ENCODE peak calls at places on chromosome 17, in six cellular contexts. One of them, this sample, is unnamed.

GRCh38 chr17:77254961-77255741 is 114.4 kb downstream of the SEC14L1 start:
- DNase-seq in right lobe of liver: no peak
- DNase-seq in A549: peak; percentile 87
- DNase-seq in gastrocnemius medialis: no peak
- DNase-seq in lower leg skin: no peak
- DNase-seq in Peyer's patch: no peak
- DNase-seq in this sample: no peak

GRCh38 chr17:60193482-60193881 is 43.7 kb downstream of the CA4 start:
- DNase-seq in gastrocnemius medialis: no peak
- DNase-seq in A549: no peak
- DNase-seq in Peyer's patch: no peak
- DNase-seq in lower leg skin: no peak
- DNase-seq in right lobe of liver: no peak
- DNase-seq in this sample: no peak

GRCh38 chr17:74274703-74275340 is 788 bp downstream of the DNAI2 start:
- DNase-seq in right lobe of liver: no peak
- DNase-seq in Peyer's patch: no peak
- DNase-seq in A549: no peak
- DNase-seq in lower leg skin: no peak
- DNase-seq in gastrocnemius medialis: no peak
- DNase-seq in this sample: no peak

GRCh38 chr17:78131172-78132085 is 858 bp downstream of the TMC8 start:
- DNase-seq in Peyer's patch: peak; percentile 44
- DNase-seq in gastrocnemius medialis: no peak
- DNase-seq in lower leg skin: peak; percentile 85
- DNase-seq in A549: no peak
- DNase-seq in right lobe of liver: no peak
- DNase-seq in this sample: peak; percentile 74

GRCh38 chr17:7260151-7260550 is 2.1 kb downstream of the CLDN7 start:
- DNase-seq in lower leg skin: no peak
- DNase-seq in gastrocnemius medialis: no peak
- DNase-seq in right lobe of liver: no peak
- DNase-seq in A549: no peak
- DNase-seq in Peyer's patch: no peak
- DNase-seq in this sample: no peak

GRCh38 chr17:36835036-36835435 is 102.2 kb upstream of the LHX1 start:
- DNase-seq in right lobe of liver: no peak
- DNase-seq in gastrocnemius medialis: no peak
- DNase-seq in Peyer's patch: no peak
- DNase-seq in lower leg skin: no peak
- DNase-seq in A549: no peak
- DNase-seq in this sample: no peak

GRCh38 chr17:46822388-46822921 is 4.0 kb upstream of the WNT3 start:
- DNase-seq in lower leg skin: no peak
- DNase-seq in A549: no peak
- DNase-seq in gastrocnemius medialis: no peak
- DNase-seq in Peyer's patch: no peak
- DNase-seq in right lobe of liver: peak; percentile 43
- DNase-seq in this sample: peak; percentile 65

GRCh38 chr17:19538095-19539039 is 4.7 kb downstream of the SLC47A1 start:
- DNase-seq in Peyer's patch: no peak
- DNase-seq in lower leg skin: no peak
- DNase-seq in right lobe of liver: peak; percentile 81
- DNase-seq in A549: no peak
- DNase-seq in gastrocnemius medialis: peak; percentile 97
- DNase-seq in this sample: no peak

GRCh38 chr17:74227271-74227670 is 13.9 kb downstream of the TTYH2 start:
- DNase-seq in right lobe of liver: no peak
- DNase-seq in Peyer's patch: no peak
- DNase-seq in gastrocnemius medialis: no peak
- DNase-seq in lower leg skin: no peak
- DNase-seq in A549: no peak
- DNase-seq in this sample: no peak

GRCh38 chr17:32158870-32159585 is 16.7 kb downstream of the RHOT1 start:
- DNase-seq in gastrocnemius medialis: no peak
- DNase-seq in A549: no peak
- DNase-seq in Peyer's patch: no peak
- DNase-seq in lower leg skin: no peak
- DNase-seq in right lobe of liver: no peak
- DNase-seq in this sample: no peak

GRCh38 chr17:15951368-15952047 is 6.6 kb downstream of the ADORA2B start:
- DNase-seq in gastrocnemius medialis: no peak
- DNase-seq in Peyer's patch: no peak
- DNase-seq in right lobe of liver: no peak
- DNase-seq in A549: no peak
- DNase-seq in lower leg skin: no peak
- DNase-seq in this sample: no peak

GRCh38 chr17:39775075-39775474 is 37.3 kb downstream of the GRB7 start:
- DNase-seq in lower leg skin: no peak
- DNase-seq in Peyer's patch: no peak
- DNase-seq in right lobe of liver: no peak
- DNase-seq in A549: no peak
- DNase-seq in gastrocnemius medialis: no peak
- DNase-seq in this sample: no peak

GRCh38 chr17:19274893-19275292 is 37.7 kb downstream of the EPN2 start:
- DNase-seq in right lobe of liver: no peak
- DNase-seq in lower leg skin: no peak
- DNase-seq in A549: no peak
- DNase-seq in Peyer's patch: no peak
- DNase-seq in gastrocnemius medialis: no peak
- DNase-seq in this sample: no peak

GRCh38 chr17:74330446-74330845 is 4.4 kb downstream of the KIF19 start:
- DNase-seq in Peyer's patch: no peak
- DNase-seq in A549: no peak
- DNase-seq in right lobe of liver: no peak
- DNase-seq in lower leg skin: no peak
- DNase-seq in gastrocnemius medialis: no peak
- DNase-seq in this sample: no peak

GRCh38 chr17:72434991-72435618 is 314.3 kb downstream of the SOX9 start:
- DNase-seq in gastrocnemius medialis: no peak
- DNase-seq in right lobe of liver: no peak
- DNase-seq in Peyer's patch: no peak
- DNase-seq in A549: no peak
- DNase-seq in lower leg skin: no peak
- DNase-seq in this sample: no peak

GRCh38 chr17:17062356-17062755 is 20.1 kb downstream of the MPRIP start:
- DNase-seq in right lobe of liver: no peak
- DNase-seq in lower leg skin: peak; percentile 82
- DNase-seq in Peyer's patch: no peak
- DNase-seq in gastrocnemius medialis: peak; percentile 27
- DNase-seq in A549: no peak
- DNase-seq in this sample: no peak

GRCh38 chr17:49497147-49498036 is 2.3 kb downstream of the NGFR start:
- DNase-seq in gastrocnemius medialis: peak; percentile 60
- DNase-seq in right lobe of liver: no peak
- DNase-seq in A549: no peak
- DNase-seq in Peyer's patch: no peak
- DNase-seq in lower leg skin: peak; percentile 91
- DNase-seq in this sample: no peak

GRCh38 chr17:16948587-16949376 is 23.1 kb downstream of the TNFRSF13B start:
- DNase-seq in gastrocnemius medialis: no peak
- DNase-seq in lower leg skin: peak; percentile 50
- DNase-seq in Peyer's patch: no peak
- DNase-seq in right lobe of liver: no peak
- DNase-seq in A549: no peak
- DNase-seq in this sample: no peak

GRCh38 chr17:78468366-78468765 is 89.9 kb downstream of the PGS1 start:
- DNase-seq in right lobe of liver: no peak
- DNase-seq in A549: no peak
- DNase-seq in lower leg skin: no peak
- DNase-seq in Peyer's patch: no peak
- DNase-seq in gastrocnemius medialis: no peak
- DNase-seq in this sample: no peak

GRCh38 chr17:32495347-32496253 is 8.8 kb downstream of the CDK5R1 start:
- DNase-seq in right lobe of liver: peak; percentile 52
- DNase-seq in lower leg skin: peak; percentile 80
- DNase-seq in A549: no peak
- DNase-seq in gastrocnemius medialis: peak; percentile 87
- DNase-seq in Peyer's patch: no peak
- DNase-seq in this sample: no peak

GRCh38 chr17:40516581-40517285 is 15.3 kb upstream of the TNS4 start:
- DNase-seq in lower leg skin: peak; percentile 82
- DNase-seq in right lobe of liver: no peak
- DNase-seq in A549: peak; percentile 85
- DNase-seq in gastrocnemius medialis: peak; percentile 7
- DNase-seq in Peyer's patch: peak; percentile 73
- DNase-seq in this sample: no peak

GRCh38 chr17:69761011-69761410 is 314.0 kb upstream of the KCNJ16 start:
- DNase-seq in gastrocnemius medialis: no peak
- DNase-seq in lower leg skin: no peak
- DNase-seq in A549: no peak
- DNase-seq in Peyer's patch: no peak
- DNase-seq in right lobe of liver: no peak
- DNase-seq in this sample: no peak

DNA sequence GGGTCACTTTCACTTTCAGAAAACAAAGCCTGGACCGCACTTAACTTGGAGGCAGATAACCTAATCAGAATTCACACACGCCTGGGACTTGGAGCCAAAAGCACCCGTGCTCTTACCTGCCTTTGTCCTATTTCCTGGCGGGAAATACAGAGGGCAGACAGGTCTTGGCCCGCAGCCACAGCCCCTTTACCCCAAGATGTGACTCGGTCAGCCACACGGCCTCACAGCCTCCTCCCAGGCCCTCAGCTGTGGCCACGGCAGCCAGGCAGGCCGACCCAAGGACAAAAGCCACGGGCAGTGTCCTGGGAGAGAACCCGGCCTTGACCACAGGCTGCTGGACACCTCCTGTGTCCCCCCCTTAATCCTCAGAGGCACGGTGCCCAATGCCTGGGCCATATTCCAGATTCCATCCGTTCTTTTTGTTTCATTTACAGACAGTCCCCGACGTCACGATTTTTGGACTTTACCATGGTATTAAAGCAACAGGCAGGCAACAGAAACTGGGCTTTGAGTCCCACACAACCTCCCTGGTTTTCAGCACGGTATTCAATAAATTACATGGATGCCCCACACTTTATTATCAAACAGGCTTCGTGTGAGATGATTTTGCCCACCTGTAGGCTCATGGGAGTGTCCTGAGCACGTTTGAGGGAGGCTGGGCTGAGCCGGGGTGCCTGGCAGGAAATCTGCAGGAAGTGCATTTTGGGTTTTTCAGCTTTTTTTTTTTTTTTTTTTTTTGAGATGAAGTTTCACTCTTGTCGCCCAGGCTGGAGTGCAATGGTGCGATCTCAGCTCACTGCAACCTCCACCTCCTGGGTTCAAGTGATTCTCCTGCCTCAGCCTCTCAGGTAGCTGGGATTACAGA is 30.0 kb upstream of the GAA start:
- DNase-seq in A549: no peak
- DNase-seq in gastrocnemius medialis: peak; percentile 41
- DNase-seq in right lobe of liver: peak; percentile 68
- DNase-seq in lower leg skin: no peak
- DNase-seq in Peyer's patch: peak; percentile 21
- DNase-seq in this sample: no peak
- TF ChIP-seq POLR2A in A549: no peak
- TF ChIP-seq POLR2A in gastrocnemius medialis: no peak
- TF ChIP-seq POLR2A in right lobe of liver: peak; percentile 38
- TF ChIP-seq POLR2A in lower leg skin: no peak
- TF ChIP-seq POLR2A in Peyer's patch: no peak
- TF ChIP-seq POLR2A in this sample: no peak

DNA sequence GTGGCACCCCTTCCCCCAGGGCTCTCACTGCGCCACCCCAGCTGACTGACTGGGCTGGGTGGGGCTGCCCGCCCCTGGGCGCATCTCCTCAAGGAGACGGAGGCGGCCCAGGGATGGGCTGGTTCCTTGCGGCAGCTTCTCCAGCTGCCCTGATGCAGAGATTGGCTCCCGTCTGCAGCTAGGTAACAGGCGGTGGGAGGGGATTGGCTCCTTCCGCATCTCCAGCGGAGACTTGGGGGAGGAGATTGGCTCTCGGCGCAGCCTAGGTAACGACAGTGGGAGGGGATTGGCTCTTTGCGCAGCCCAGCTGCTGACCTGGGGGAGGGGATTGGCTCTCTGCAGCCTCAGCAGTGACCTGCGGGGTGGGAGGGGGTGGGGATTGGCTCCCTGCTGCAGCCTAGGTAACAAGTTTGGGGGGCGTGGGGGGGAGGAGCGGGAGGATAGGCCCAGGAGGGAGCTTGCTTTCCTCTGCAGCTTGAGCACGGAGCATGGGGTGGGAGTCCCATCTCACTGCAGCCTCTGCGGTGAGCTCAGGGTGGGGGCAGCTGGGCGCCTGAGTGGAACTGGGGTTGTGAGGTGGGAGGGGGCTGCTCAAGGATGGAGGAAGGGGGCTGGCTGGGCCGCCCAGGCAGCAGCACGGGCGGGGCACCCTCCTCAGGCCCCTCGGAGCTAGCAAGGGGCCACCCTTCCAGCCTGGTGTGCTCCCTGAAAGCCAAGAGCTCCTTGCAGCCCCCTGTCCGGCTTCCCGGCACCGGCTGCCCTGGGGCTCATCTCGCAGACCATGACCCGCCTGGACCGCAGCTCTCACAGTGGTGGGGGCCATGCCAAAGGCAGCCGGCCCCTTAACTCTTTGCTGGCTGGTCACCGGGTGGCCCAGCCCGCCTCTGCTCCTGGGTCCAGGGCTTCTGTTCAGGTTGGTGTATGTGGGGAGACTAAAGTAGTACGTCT is 6.4 kb downstream of the NFE2L1 start:
- DNase-seq in A549: no peak
- DNase-seq in lower leg skin: peak; percentile 91
- DNase-seq in gastrocnemius medialis: peak; percentile 97
- DNase-seq in Peyer's patch: no peak
- DNase-seq in right lobe of liver: peak; percentile 74
- DNase-seq in this sample: no peak
- TF ChIP-seq POLR2A in A549: no peak
- TF ChIP-seq POLR2A in lower leg skin: no peak
- TF ChIP-seq POLR2A in gastrocnemius medialis: peak; percentile 83
- TF ChIP-seq POLR2A in Peyer's patch: no peak
- TF ChIP-seq POLR2A in right lobe of liver: no peak
- TF ChIP-seq POLR2A in this sample: no peak

GRCh38 chr17:82035488-82035887 is 2.0 kb downstream of the DCXR start:
- DNase-seq in right lobe of liver: no peak
- DNase-seq in lower leg skin: no peak
- DNase-seq in Peyer's patch: no peak
- DNase-seq in A549: no peak
- DNase-seq in gastrocnemius medialis: no peak
- DNase-seq in this sample: no peak

GRCh38 chr17:82033359-82034085 is 2.0 kb downstream of the RAC3 start:
- DNase-seq in A549: no peak
- DNase-seq in lower leg skin: no peak
- DNase-seq in right lobe of liver: no peak
- DNase-seq in Peyer's patch: no peak
- DNase-seq in gastrocnemius medialis: no peak
- DNase-seq in this sample: no peak

GRCh38 chr17:82035956-82036633 is 1.4 kb downstream of the DCXR start:
- DNase-seq in right lobe of liver: no peak
- DNase-seq in gastrocnemius medialis: peak; percentile 60
- DNase-seq in Peyer's patch: no peak
- DNase-seq in lower leg skin: no peak
- DNase-seq in A549: no peak
- DNase-seq in this sample: no peak

GRCh38 chr17:82036634-82037112 is 824 bp downstream of the DCXR start:
- DNase-seq in right lobe of liver: no peak
- DNase-seq in lower leg skin: no peak
- DNase-seq in A549: no peak
- DNase-seq in Peyer's patch: no peak
- DNase-seq in gastrocnemius medialis: no peak
- DNase-seq in this sample: peak; percentile 50

GRCh38 chr17:82034371-82035011 is 3.0 kb downstream of the DCXR start:
- DNase-seq in A549: no peak
- DNase-seq in gastrocnemius medialis: no peak
- DNase-seq in right lobe of liver: no peak
- DNase-seq in lower leg skin: no peak
- DNase-seq in Peyer's patch: no peak
- DNase-seq in this sample: no peak
- TF ChIP-seq POLR2A in A549: no peak
- TF ChIP-seq POLR2A in gastrocnemius medialis: no peak
- TF ChIP-seq POLR2A in right lobe of liver: no peak
- TF ChIP-seq POLR2A in lower leg skin: no peak
- TF ChIP-seq POLR2A in Peyer's patch: no peak
- TF ChIP-seq POLR2A in this sample: no peak

GRCh38 chr17:42202696-42203095 is 8.4 kb upstream of the GHDC start:
- DNase-seq in Peyer's patch: no peak
- DNase-seq in lower leg skin: no peak
- DNase-seq in A549: no peak
- DNase-seq in right lobe of liver: no peak
- DNase-seq in gastrocnemius medialis: no peak
- DNase-seq in this sample: no peak
- TF ChIP-seq POLR2A in Peyer's patch: no peak
- TF ChIP-seq POLR2A in lower leg skin: no peak
- TF ChIP-seq POLR2A in A549: no peak
- TF ChIP-seq POLR2A in right lobe of liver: no peak
- TF ChIP-seq POLR2A in gastrocnemius medialis: no peak
- TF ChIP-seq POLR2A in this sample: no peak